ENCODE peak calls at places on chromosomes 13 and 19, in ten cellular contexts. J is esophagus muscularis mucosa, L is neural progenitor cell, X is AG04450, I is colonic mucosa, G is fibroblast of lung, D is heart left ventricle, U is left lung, E is A549, K is body of pancreas. B is an unnamed sample.

GRCh38 chr13:111853766-111854165 is 213.2 kb upstream of the SOX1 start:
- DNase-seq in J (peak), L (no peak), X (no peak), I (no peak), G (no peak), D (no peak), U (no peak), E (no peak), K (no peak), B (no peak)

GRCh38 chr13:23268441-23268840 is 87.7 kb downstream of the SGCG start:
- DNase-seq in J (no peak), L (no peak), X (no peak), I (no peak), G (no peak), D (no peak), U (no peak), E (no peak), K (no peak), B (no peak)

GRCh38 chr19:6343462-6343861 is 10.1 kb upstream of the ACER1 start:
- DNase-seq in J (no peak), L (no peak), X (no peak), I (no peak), G (no peak), D (no peak), U (no peak), E (peak), K (no peak), B (no peak)

GRCh38 chr13:76813874-76814273 is 72.3 kb downstream of the KCTD12 start:
- DNase-seq in J (no peak), L (no peak), X (no peak), I (peak), G (no peak), D (no peak), U (no peak), E (peak), K (peak), B (no peak)

GRCh38 chr13:55569514-55569913 is 1571.2 kb upstream of the PRR20A start:
- DNase-seq in J (no peak), L (no peak), X (no peak), I (no peak), G (no peak), D (no peak), U (no peak), E (no peak), K (no peak), B (no peak)

GRCh38 chr13:93558637-93559036 is 332.0 kb downstream of the GPC6 start:
- DNase-seq in J (no peak), L (no peak), X (no peak), I (no peak), G (no peak), D (no peak), U (no peak), E (no peak), K (no peak), B (no peak)

GRCh38 chr13:111393221-111393790 is 72.9 kb downstream of the TEX29 start:
- DNase-seq in J (no peak), L (no peak), X (no peak), I (no peak), G (no peak), D (peak), U (no peak), E (no peak), K (no peak), B (no peak)

GRCh38 chr19:10712754-10713153 is 5.1 kb upstream of the DNM2 start:
- DNase-seq in J (no peak), L (no peak), X (no peak), I (peak), G (no peak), D (no peak), U (no peak), E (no peak), K (no peak), B (no peak)

GRCh38 chr13:77535448-77535847 is at the start of gene SCEL:
- DNase-seq in J (peak), L (no peak), X (no peak), I (no peak), G (no peak), D (no peak), U (no peak), E (no peak), K (no peak), B (no peak)

GRCh38 chr13:70520275-70520674 is 412.0 kb upstream of the KLHL1 start:
- DNase-seq in J (no peak), L (no peak), X (no peak), I (no peak), G (no peak), D (no peak), U (no peak), E (no peak), K (no peak), B (no peak)

GRCh38 chr19:29121684-29122083 is 91.3 kb downstream of the UQCRFS1 start:
- DNase-seq in J (no peak), L (peak), X (no peak), I (no peak), G (no peak), D (no peak), U (no peak), E (peak), K (no peak), B (no peak)

GRCh38 chr13:99165753-99166587 is 34.7 kb upstream of the UBAC2 start:
- DNase-seq in J (no peak), L (no peak), X (no peak), I (no peak), G (no peak), D (no peak), U (no peak), E (no peak), K (no peak), B (no peak)

GRCh38 chr13:114311908-114312307 is 2.4 kb upstream of the CHAMP1 start:
- DNase-seq in J (no peak), L (no peak), X (no peak), I (no peak), G (no peak), D (no peak), U (no peak), E (no peak), K (no peak), B (no peak)

GRCh38 chr19:23310729-23311211 is 60.6 kb upstream of the ZNF724 start:
- DNase-seq in J (no peak), L (no peak), X (no peak), I (no peak), G (no peak), D (no peak), U (no peak), E (no peak), K (no peak), B (no peak)

GRCh38 chr13:28137556-28137955 is 789 bp upstream of the PAN3 start:
- DNase-seq in J (no peak), L (peak), X (no peak), I (peak), G (no peak), D (no peak), U (no peak), E (no peak), K (peak), B (no peak)

GRCh38 chr13:92573467-92574057 is 653.0 kb upstream of the GPC6 start:
- DNase-seq in J (no peak), L (peak), X (no peak), I (no peak), G (peak), D (no peak), U (no peak), E (peak), K (peak), B (peak)

GRCh38 chr13:22903925-22904324 is 276.9 kb upstream of the SGCG start:
- DNase-seq in J (no peak), L (no peak), X (no peak), I (no peak), G (no peak), D (no peak), U (no peak), E (no peak), K (no peak), B (no peak)

GRCh38 chr19:778910-779653 is 18.2 kb upstream of the PTBP1 start:
- DNase-seq in J (no peak), L (no peak), X (peak), I (no peak), G (peak), D (no peak), U (no peak), E (peak), K (peak), B (peak)

GRCh38 chr13:73717632-73718031 is 416.6 kb downstream of the KLF12 start:
- DNase-seq in J (peak), L (no peak), X (no peak), I (no peak), G (peak), D (no peak), U (no peak), E (no peak), K (peak), B (peak)

GRCh38 chr13:102484329-102484728 is 82.5 kb upstream of the FGF14 start:
- DNase-seq in J (no peak), L (peak), X (no peak), I (no peak), G (peak), D (no peak), U (no peak), E (no peak), K (no peak), B (peak)

GRCh38 chr13:113939905-113940339 is 34.0 kb downstream of the C13orf46 start:
- DNase-seq in J (no peak), L (no peak), X (no peak), I (no peak), G (no peak), D (no peak), U (no peak), E (no peak), K (no peak), B (no peak)

GRCh38 chr13:66888698-66889097 is 341.4 kb downstream of the PCDH9 start:
- DNase-seq in J (no peak), L (no peak), X (no peak), I (no peak), G (peak), D (no peak), U (no peak), E (no peak), K (no peak), B (peak)

GRCh38 chr13:73913043-73913740 is 221.0 kb downstream of the KLF12 start:
- DNase-seq in J (no peak), L (no peak), X (no peak), I (no peak), G (peak), D (no peak), U (no peak), E (no peak), K (no peak), B (peak)

GRCh38 chr13:113138792-113139551 is 16.4 kb downstream of the F10 start:
- DNase-seq in J (no peak), L (no peak), X (no peak), I (no peak), G (no peak), D (no peak), U (no peak), E (no peak), K (no peak), B (no peak)

DNA sequence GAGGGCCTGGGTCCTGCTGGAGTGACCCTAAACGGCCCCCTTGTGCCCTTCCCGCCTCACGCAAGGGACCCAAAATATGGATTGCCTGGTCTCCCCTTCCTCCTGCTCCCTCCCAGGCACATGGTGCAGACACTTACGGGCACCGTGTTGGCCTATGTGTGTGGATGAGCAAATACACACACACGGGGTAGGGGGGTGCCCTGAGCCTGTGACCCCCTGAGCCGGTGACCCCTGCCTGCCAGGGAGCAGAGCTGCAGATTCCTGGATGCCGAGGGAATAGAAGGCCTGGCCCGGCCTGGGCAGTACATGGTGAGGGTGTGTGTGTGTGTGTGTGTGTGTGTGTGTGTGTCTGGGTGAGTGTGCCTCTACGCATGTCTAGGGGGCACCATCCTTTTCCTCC is 33.3 kb downstream of the CEBPA start:
- DNase-seq in J (no peak), L (no peak), X (no peak), I (no peak), G (no peak), D (no peak), U (no peak), E (no peak), K (no peak), B (no peak)
- H3K27ac ChIP-seq in J (no peak), L (no peak), X (no peak), I (no peak), G (no peak), D (no peak), U (no peak), E (no peak), K (no peak), B (no peak)

GRCh38 chr19:17197666-17198065 is 17.5 kb upstream of the USE1 start:
- DNase-seq in J (no peak), L (no peak), X (no peak), I (no peak), G (no peak), D (no peak), U (no peak), E (no peak), K (no peak), B (no peak)
- H3K27ac ChIP-seq in J (no peak), L (no peak), X (no peak), I (no peak), G (no peak), D (no peak), U (no peak), E (no peak), K (no peak), B (no peak)

DNA sequence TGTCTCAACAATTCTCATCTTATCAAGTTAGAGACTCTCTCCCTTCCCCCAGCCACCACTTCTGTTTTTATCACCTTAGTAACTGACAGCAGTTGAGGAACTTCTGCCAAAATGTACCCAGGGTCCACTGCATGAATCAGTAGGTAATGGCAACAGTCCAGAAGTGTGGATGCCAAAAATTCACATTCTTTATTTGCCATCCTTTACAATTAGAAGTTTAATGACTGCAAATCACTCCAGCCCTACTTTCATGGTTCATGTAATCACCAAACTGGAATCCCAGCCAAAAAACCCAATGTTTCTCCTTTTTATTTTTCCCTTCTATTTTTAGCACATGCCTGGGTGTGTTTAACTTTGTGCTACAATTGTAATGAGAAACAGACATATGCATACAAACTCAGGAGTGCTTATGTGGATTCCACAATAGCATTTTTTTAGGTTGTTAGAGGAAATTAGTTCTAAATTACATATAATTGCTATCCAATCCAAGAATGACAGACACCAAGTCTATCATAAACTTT is 243.5 kb downstream of the RGCC start:
- DNase-seq in J (no peak), L (no peak), X (peak), I (no peak), G (peak), D (peak), U (no peak), E (peak), K (peak), B (peak)
- H3K27ac ChIP-seq in J (peak), L (no peak), X (no peak), I (no peak), G (no peak), D (peak), U (peak), E (peak), K (no peak), B (peak)

GRCh38 chr13:75650991-75651390 is 14.9 kb downstream of the LMO7 start:
- DNase-seq in J (no peak), L (no peak), X (no peak), I (no peak), G (peak), D (no peak), U (no peak), E (no peak), K (no peak), B (peak)
- H3K27ac ChIP-seq in J (no peak), L (no peak), X (no peak), I (no peak), G (no peak), D (no peak), U (no peak), E (no peak), K (no peak), B (no peak)

DNA sequence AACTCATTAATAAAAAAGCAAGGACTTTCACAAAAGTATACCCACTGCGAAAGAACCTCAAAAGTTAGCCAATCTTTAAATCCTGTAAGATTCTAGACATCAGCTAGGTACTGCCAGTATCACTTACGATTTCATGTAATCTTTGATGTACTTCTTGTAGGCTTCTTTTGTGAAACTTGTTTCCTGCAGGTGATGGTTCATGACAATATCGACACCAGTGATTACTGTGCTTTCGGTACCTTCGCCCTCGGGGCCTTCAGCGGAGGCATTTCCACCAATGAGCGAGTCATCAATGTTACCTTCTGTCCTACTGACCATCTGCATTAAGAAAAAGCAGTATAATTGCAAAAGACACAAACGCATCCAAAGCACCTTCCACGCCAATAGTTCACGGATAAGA is 1.1 kb downstream of the TPT1 start:
- DNase-seq in J (no peak), L (no peak), X (no peak), I (no peak), G (no peak), D (no peak), U (no peak), E (no peak), K (no peak), B (no peak)
- H3K27ac ChIP-seq in J (peak), L (peak), X (no peak), I (peak), G (peak), D (peak), U (peak), E (peak), K (peak), B (peak)

GRCh38 chr19:42422092-42422575 is 5.1 kb downstream of the LIPE start:
- DNase-seq in J (no peak), L (no peak), X (no peak), I (no peak), G (no peak), D (peak), U (no peak), E (no peak), K (no peak), B (no peak)
- H3K27ac ChIP-seq in J (peak), L (no peak), X (no peak), I (no peak), G (no peak), D (peak), U (peak), E (no peak), K (peak), B (no peak)

GRCh38 chr19:40600086-40600917 is 867 bp upstream of the LTBP4 start:
- DNase-seq in J (no peak), L (peak), X (no peak), I (no peak), G (no peak), D (peak), U (no peak), E (no peak), K (no peak), B (no peak)
- H3K27ac ChIP-seq in J (peak), L (no peak), X (no peak), I (peak), G (no peak), D (peak), U (peak), E (no peak), K (no peak), B (no peak)

GRCh38 chr19:2046046-2046907 is 4.8 kb downstream of the MKNK2 start:
- DNase-seq in J (no peak), L (peak), X (no peak), I (no peak), G (no peak), D (no peak), U (no peak), E (no peak), K (no peak), B (no peak)
- H3K27ac ChIP-seq in J (peak), L (no peak), X (no peak), I (no peak), G (no peak), D (peak), U (no peak), E (peak), K (peak), B (no peak)

B was measured in astrocyte.